ENCODE peak calls at places on chromosomes 1 and 21, in seven cellular contexts. R is foreskin fibroblast, Z is Peyer's patch, N is fibroblast of mammary gland, G is tibial nerve, B is left lung, V is endothelial cell. S is an unnamed sample.

GRCh38 chr1:161182214-161182613 is 4.9 kb upstream of the B4GALT3 start:
- DNase-seq in R (peak), Z (peak), N (peak), G (no peak), B (no peak), V (no peak), S (no peak)

GRCh38 chr21:38611262-38611661 is 113.0 kb upstream of the ERG start:
- DNase-seq in R (no peak), Z (no peak), N (no peak), G (no peak), B (no peak), V (no peak), S (no peak)

GRCh38 chr21:35019631-35020032 is 29.5 kb downstream of the RUNX1 start:
- DNase-seq in R (no peak), Z (peak), N (no peak), G (no peak), B (no peak), V (no peak), S (no peak)

GRCh38 chr1:230542054-230542453 is 100.2 kb upstream of the COG2 start:
- DNase-seq in R (no peak), Z (no peak), N (peak), G (no peak), B (no peak), V (no peak), S (no peak)

GRCh38 chr1:238961790-238962189 is 424.6 kb upstream of the CHRM3 start:
- DNase-seq in R (no peak), Z (no peak), N (no peak), G (no peak), B (no peak), V (no peak), S (no peak)

GRCh38 chr1:152926091-152926490 is 17.7 kb downstream of the IVL start:
- DNase-seq in R (no peak), Z (no peak), N (peak), G (no peak), B (no peak), V (no peak), S (no peak)

GRCh38 chr1:226541631-226542622 is 6.6 kb upstream of the STUM start:
- DNase-seq in R (no peak), Z (no peak), N (peak), G (peak), B (no peak), V (no peak), S (no peak)

GRCh38 chr1:232468249-232468648 is 161.7 kb downstream of the SIPA1L2 start:
- DNase-seq in R (no peak), Z (no peak), N (no peak), G (no peak), B (no peak), V (no peak), S (no peak)

GRCh38 chr21:42939581-42940413 is 14.4 kb upstream of the ERVH48-1 start:
- DNase-seq in R (peak), Z (no peak), N (peak), G (peak), B (no peak), V (no peak), S (no peak)

GRCh38 chr1:38991638-38992449 is 768 bp downstream of the AKIRIN1 start:
- DNase-seq in R (peak), Z (peak), N (no peak), G (no peak), B (no peak), V (peak), S (no peak)

GRCh38 chr1:90122679-90123340 is 127.9 kb downstream of the ZNF326 start:
- DNase-seq in R (no peak), Z (no peak), N (no peak), G (no peak), B (no peak), V (no peak), S (no peak)

GRCh38 chr1:221204055-221204833 is 325.0 kb downstream of the HLX start:
- DNase-seq in R (no peak), Z (no peak), N (no peak), G (no peak), B (no peak), V (no peak), S (no peak)

GRCh38 chr1:103905363-103905762 is 155.7 kb downstream of the AMY1C start:
- DNase-seq in R (no peak), Z (no peak), N (no peak), G (no peak), B (no peak), V (no peak), S (no peak)

GRCh38 chr1:30505853-30506784 is 217.3 kb downstream of the MATN1 start:
- DNase-seq in R (no peak), Z (no peak), N (no peak), G (no peak), B (no peak), V (no peak), S (no peak)

GRCh38 chr1:44862829-44863406 is 19.9 kb upstream of the PTCH2 start:
- DNase-seq in R (no peak), Z (no peak), N (peak), G (no peak), B (no peak), V (no peak), S (no peak)

GRCh38 chr1:155983191-155984023 is 5.1 kb upstream of the ARHGEF2 start:
- DNase-seq in R (peak), Z (no peak), N (peak), G (peak), B (no peak), V (no peak), S (peak)
- TF ChIP-seq CTCF in R (no peak), Z (no peak), N (peak), G (no peak), B (no peak), V (no peak), S (peak)

GRCh38 chr1:33654267-33654832 is 181.9 kb downstream of the ZSCAN20 start:
- DNase-seq in R (no peak), Z (no peak), N (peak), G (no peak), B (no peak), V (peak), S (no peak)
- TF ChIP-seq CTCF in R (peak), Z (no peak), N (peak), G (no peak), B (peak), V (peak), S (peak)

DNA sequence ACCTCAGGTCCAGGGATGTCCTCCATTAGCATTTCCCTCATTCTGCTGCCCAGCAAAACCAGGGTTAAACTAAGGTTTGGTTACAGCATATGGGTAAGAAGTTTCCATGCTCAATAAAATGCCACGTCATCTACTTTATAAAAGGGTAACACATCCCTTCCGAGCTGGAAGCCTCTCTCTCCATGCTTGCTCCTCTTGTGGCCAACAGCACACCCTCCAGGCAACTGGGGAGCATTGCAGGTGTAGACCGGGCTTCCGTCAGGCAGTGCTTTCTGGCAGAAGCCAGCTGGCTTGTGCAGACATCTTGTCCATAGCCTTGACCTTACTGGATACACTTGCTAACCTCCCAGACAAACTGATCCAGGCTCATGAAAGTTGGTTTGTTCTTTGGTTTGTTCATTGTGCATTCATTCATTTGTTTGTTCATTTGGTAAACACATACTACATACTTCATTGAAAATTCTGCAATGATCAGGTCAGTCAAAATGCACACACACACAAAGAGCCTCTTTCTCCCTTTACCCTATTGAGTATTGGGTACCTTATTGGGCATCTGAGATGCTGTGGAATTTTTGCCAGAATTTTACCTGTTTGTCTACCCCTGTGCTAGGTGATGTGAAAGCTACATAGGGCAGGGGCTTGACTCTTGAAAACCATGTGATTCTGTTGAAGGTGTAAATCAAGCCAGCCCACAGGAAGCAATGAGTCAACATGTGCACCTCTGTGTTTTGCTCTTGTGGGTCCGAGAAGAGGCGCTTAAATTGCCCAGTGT is 422.8 kb downstream of the CAMTA1 start:
- DNase-seq in R (peak), Z (no peak), N (peak), G (no peak), B (peak), V (peak), S (no peak)
- TF ChIP-seq CTCF in R (peak), Z (no peak), N (peak), G (no peak), B (peak), V (peak), S (peak)

DNA sequence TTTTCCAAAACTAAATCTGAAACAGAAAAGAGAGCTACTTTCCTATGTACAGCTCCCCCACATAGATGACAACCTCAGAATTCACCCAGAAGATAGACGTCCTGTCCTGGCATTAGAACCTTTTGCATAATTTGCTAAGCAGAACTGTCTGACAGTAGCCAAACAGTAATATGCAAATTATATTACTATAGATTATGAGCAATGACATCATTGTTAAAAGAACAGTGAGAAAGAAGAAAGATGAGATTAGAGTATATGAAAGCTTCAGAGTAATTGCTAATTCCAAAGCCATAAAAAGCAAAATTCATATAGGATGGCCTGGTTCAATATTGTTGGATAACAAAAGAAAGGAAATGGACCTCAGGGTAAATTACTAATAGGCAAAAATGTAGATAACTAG is 43.7 kb downstream of the SLC44A5 start:
- DNase-seq in R (no peak), Z (no peak), N (no peak), G (no peak), B (no peak), V (no peak), S (no peak)
- TF ChIP-seq CTCF in R (no peak), Z (no peak), N (no peak), G (no peak), B (no peak), V (no peak), S (no peak)

GRCh38 chr1:2374260-2375155 is 16.8 kb downstream of the MORN1 start:
- DNase-seq in R (no peak), Z (no peak), N (no peak), G (no peak), B (peak), V (no peak), S (no peak)

GRCh38 chr1:2375246-2375922 is 16.0 kb downstream of the MORN1 start:
- DNase-seq in R (no peak), Z (peak), N (no peak), G (no peak), B (peak), V (no peak), S (no peak)

GRCh38 chr1:2372551-2373490 is 18.5 kb downstream of the MORN1 start:
- DNase-seq in R (no peak), Z (peak), N (no peak), G (no peak), B (peak), V (no peak), S (no peak)

GRCh38 chr1:2375923-2376260 is 15.5 kb downstream of the MORN1 start:
- DNase-seq in R (no peak), Z (peak), N (no peak), G (no peak), B (no peak), V (no peak), S (no peak)

DNA sequence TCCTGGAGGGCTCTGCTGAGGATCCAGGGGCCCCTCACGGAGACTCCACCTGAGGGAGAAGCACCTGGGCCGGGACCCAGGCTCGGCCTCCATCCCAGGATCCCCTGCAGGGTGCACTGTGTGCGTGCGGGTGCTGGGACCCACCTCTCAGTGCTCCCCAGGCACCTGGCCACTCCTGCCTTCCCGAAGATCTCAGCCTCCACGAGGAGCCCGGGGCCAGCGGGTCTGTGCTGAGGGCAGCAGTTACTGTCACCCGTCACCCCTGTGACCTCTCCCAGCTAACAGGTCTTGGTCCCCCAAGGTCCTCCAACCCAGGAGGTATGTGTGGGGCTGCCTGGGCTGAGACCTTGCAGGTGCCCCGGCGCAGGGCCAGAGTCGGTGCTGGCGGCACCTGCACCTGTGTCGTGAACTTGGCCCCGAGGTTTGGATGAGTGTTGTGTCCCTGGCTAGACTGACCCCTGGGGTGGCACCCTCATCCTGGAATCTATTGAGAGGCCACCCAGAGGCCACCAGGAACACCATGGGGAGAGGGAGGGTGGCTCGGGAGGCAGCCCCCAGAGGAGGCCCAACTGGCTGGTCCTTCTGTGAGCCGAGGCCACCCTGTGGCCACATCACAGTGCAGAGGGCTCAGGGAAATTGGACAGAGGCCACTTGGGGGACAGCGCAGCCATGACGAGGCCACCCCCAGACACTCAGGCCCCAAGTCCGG is 17.6 kb downstream of the MORN1 start:
- DNase-seq in R (no peak), Z (no peak), N (no peak), G (no peak), B (peak), V (no peak), S (no peak)
- TF ChIP-seq CTCF in R (peak), Z (no peak), N (no peak), G (no peak), B (no peak), V (no peak), S (no peak)

GRCh38 chr1:69070660-69071373 is 496.9 kb upstream of the LRRC7 start:
- DNase-seq in R (no peak), Z (no peak), N (no peak), G (no peak), B (no peak), V (no peak), S (no peak)

GRCh38 chr1:69077633-69078032 is 490.1 kb upstream of the LRRC7 start:
- DNase-seq in R (no peak), Z (no peak), N (no peak), G (no peak), B (no peak), V (no peak), S (no peak)

GRCh38 chr1:69077198-69077597 is 490.5 kb upstream of the LRRC7 start:
- DNase-seq in R (no peak), Z (no peak), N (no peak), G (no peak), B (no peak), V (no peak), S (no peak)

GRCh38 chr1:69076631-69077030 is 491.1 kb upstream of the LRRC7 start:
- DNase-seq in R (no peak), Z (no peak), N (no peak), G (no peak), B (no peak), V (no peak), S (no peak)

DNA sequence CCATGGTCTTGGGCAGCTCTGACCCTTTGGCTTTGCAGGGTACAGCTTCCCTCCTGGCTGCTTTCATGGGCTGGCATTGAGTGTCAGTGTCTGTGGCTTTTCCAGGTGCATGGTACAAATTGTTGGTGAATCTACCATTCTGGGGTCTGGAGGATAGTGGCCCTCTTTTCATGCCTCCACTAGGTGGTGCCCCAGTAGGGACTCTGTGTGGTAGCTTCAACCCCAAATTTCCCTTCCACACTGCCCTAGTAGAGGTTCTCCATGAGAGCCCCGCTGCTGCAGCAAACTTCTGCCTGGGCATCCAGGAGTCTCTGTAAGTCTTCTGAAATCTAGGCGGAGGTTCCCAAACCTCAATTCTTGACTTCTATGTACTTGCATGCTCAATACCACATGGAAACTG is 494.5 kb upstream of the LRRC7 start:
- DNase-seq in R (no peak), Z (no peak), N (no peak), G (no peak), B (no peak), V (no peak), S (no peak)
- TF ChIP-seq CTCF in R (no peak), Z (no peak), N (peak), G (no peak), B (no peak), V (no peak), S (no peak)

GRCh38 chr1:201444792-201445191 is 23.3 kb upstream of the TNNI1 start:
- DNase-seq in R (no peak), Z (no peak), N (peak), G (no peak), B (no peak), V (no peak), S (no peak)
- TF ChIP-seq CTCF in R (no peak), Z (no peak), N (no peak), G (no peak), B (no peak), V (no peak), S (no peak)

GRCh38 chr1:15584489-15585363 is at the start of gene AGMAT:
- DNase-seq in R (no peak), Z (peak), N (peak), G (no peak), B (peak), V (peak), S (no peak)
- TF ChIP-seq CTCF in R (peak), Z (peak), N (peak), G (peak), B (no peak), V (peak), S (no peak)

GRCh38 chr1:162929177-162929576 is 68.2 kb upstream of the CCDC190 start:
- DNase-seq in R (no peak), Z (no peak), N (no peak), G (no peak), B (no peak), V (no peak), S (no peak)
- TF ChIP-seq CTCF in R (no peak), Z (no peak), N (no peak), G (no peak), B (no peak), V (no peak), S (no peak)